ENCODE peak calls at places on chromosomes 16 and 17, in five cellular contexts. One of them, this sample, is unnamed. For H3K4me1, the result is how much of the 10 kb centered on the place peaks cover.

GRCh38 chr17:17994271-17994670 is 21.6 kb downstream of the DRC3 start:
- DNase-seq in lung: no peak
- DNase-seq in transverse colon: no peak
- DNase-seq in mesenchymal stem cell: peak
- DNase-seq in colonic mucosa: no peak
- DNase-seq in this sample: peak

GRCh38 chr17:79942591-79943353 is 92.9 kb downstream of the TBC1D16 start:
- DNase-seq in lung: no peak
- DNase-seq in transverse colon: peak
- DNase-seq in mesenchymal stem cell: no peak
- DNase-seq in colonic mucosa: no peak
- DNase-seq in this sample: no peak

GRCh38 chr16:974001-974601 is 3.3 kb upstream of the LMF1 start:
- DNase-seq in lung: no peak
- DNase-seq in transverse colon: peak
- DNase-seq in mesenchymal stem cell: no peak
- DNase-seq in colonic mucosa: no peak
- DNase-seq in this sample: no peak

GRCh38 chr16:49179714-49180330 is 101.8 kb downstream of the CBLN1 start:
- DNase-seq in lung: no peak
- DNase-seq in transverse colon: peak
- DNase-seq in mesenchymal stem cell: no peak
- DNase-seq in colonic mucosa: peak
- DNase-seq in this sample: no peak

GRCh38 chr17:56570199-56570598 is 23.3 kb upstream of the NOG start:
- DNase-seq in lung: no peak
- DNase-seq in transverse colon: no peak
- DNase-seq in mesenchymal stem cell: no peak
- DNase-seq in colonic mucosa: no peak
- DNase-seq in this sample: no peak

GRCh38 chr17:61387511-61388305 is 11.9 kb upstream of the TBX2 start:
- DNase-seq in lung: no peak
- DNase-seq in transverse colon: no peak
- DNase-seq in mesenchymal stem cell: no peak
- DNase-seq in colonic mucosa: no peak
- DNase-seq in this sample: no peak

GRCh38 chr17:50715471-50715870 is 3.9 kb upstream of the LUC7L3 start:
- DNase-seq in lung: no peak
- DNase-seq in transverse colon: no peak
- DNase-seq in mesenchymal stem cell: no peak
- DNase-seq in colonic mucosa: no peak
- DNase-seq in this sample: no peak

GRCh38 chr17:32515677-32516383 is 29.0 kb downstream of the CDK5R1 start:
- DNase-seq in lung: no peak
- DNase-seq in transverse colon: no peak
- DNase-seq in mesenchymal stem cell: no peak
- DNase-seq in colonic mucosa: no peak
- DNase-seq in this sample: no peak

GRCh38 chr16:11014159-11014558 is 69.8 kb downstream of the CLEC16A start:
- DNase-seq in lung: no peak
- DNase-seq in transverse colon: no peak
- DNase-seq in mesenchymal stem cell: peak
- DNase-seq in colonic mucosa: no peak
- DNase-seq in this sample: no peak

GRCh38 chr17:4008082-4008435 is 43.8 kb upstream of the ATP2A3 start:
- DNase-seq in lung: no peak
- DNase-seq in transverse colon: no peak
- DNase-seq in mesenchymal stem cell: no peak
- DNase-seq in colonic mucosa: no peak
- DNase-seq in this sample: no peak

GRCh38 chr17:80906364-80907259 is 85.0 kb upstream of the CHMP6 start:
- DNase-seq in lung: no peak
- DNase-seq in transverse colon: no peak
- DNase-seq in mesenchymal stem cell: no peak
- DNase-seq in colonic mucosa: no peak
- DNase-seq in this sample: no peak

GRCh38 chr16:80656161-80656560 is 115.4 kb downstream of the DYNLRB2 start:
- DNase-seq in lung: no peak
- DNase-seq in transverse colon: no peak
- DNase-seq in mesenchymal stem cell: no peak
- DNase-seq in colonic mucosa: no peak
- DNase-seq in this sample: no peak

GRCh38 chr17:40298726-40299125 is 10.3 kb upstream of the RARA start:
- DNase-seq in lung: no peak
- DNase-seq in transverse colon: no peak
- DNase-seq in mesenchymal stem cell: no peak
- DNase-seq in colonic mucosa: no peak
- DNase-seq in this sample: no peak

GRCh38 chr17:74757502-74757901 is 9.1 kb downstream of the NHERF1 start:
- DNase-seq in lung: no peak
- DNase-seq in transverse colon: peak
- DNase-seq in mesenchymal stem cell: no peak
- DNase-seq in colonic mucosa: no peak
- DNase-seq in this sample: no peak

GRCh38 chr16:3904875-3905274 is 24.4 kb upstream of the CREBBP start:
- DNase-seq in lung: no peak
- DNase-seq in transverse colon: no peak
- DNase-seq in mesenchymal stem cell: no peak
- DNase-seq in colonic mucosa: no peak
- DNase-seq in this sample: no peak

GRCh38 chr16:67110136-67110847 is 551 bp downstream of the PHAF1 start:
- DNase-seq in lung: peak
- DNase-seq in transverse colon: no peak
- DNase-seq in mesenchymal stem cell: no peak
- DNase-seq in colonic mucosa: peak
- DNase-seq in this sample: no peak

GRCh38 chr17:16463341-16464000 is 28.5 kb downstream of the LRRC75A start:
- DNase-seq in lung: no peak
- DNase-seq in transverse colon: peak
- DNase-seq in mesenchymal stem cell: peak
- DNase-seq in colonic mucosa: peak
- DNase-seq in this sample: no peak

GRCh38 chr17:46818319-46818928 is at the start of gene WNT3:
- DNase-seq in lung: no peak
- DNase-seq in transverse colon: peak
- DNase-seq in mesenchymal stem cell: no peak
- DNase-seq in colonic mucosa: no peak
- DNase-seq in this sample: no peak

GRCh38 chr16:87583453-87584131 is 18.7 kb upstream of the JPH3 start:
- DNase-seq in lung: no peak
- DNase-seq in transverse colon: no peak
- DNase-seq in mesenchymal stem cell: peak
- DNase-seq in colonic mucosa: no peak
- DNase-seq in this sample: no peak

GRCh38 chr16:28179354-28179753 is 32.4 kb downstream of the XPO6 start:
- DNase-seq in lung: no peak
- DNase-seq in transverse colon: no peak
- DNase-seq in mesenchymal stem cell: no peak
- DNase-seq in colonic mucosa: no peak
- DNase-seq in this sample: no peak

GRCh38 chr16:85557083-85557975 is 55.8 kb upstream of the GSE1 start:
- DNase-seq in lung: no peak
- DNase-seq in transverse colon: peak
- DNase-seq in mesenchymal stem cell: peak
- DNase-seq in colonic mucosa: peak
- DNase-seq in this sample: no peak

GRCh38 chr16:28063611-28064061 is at the start of gene GSG1L:
- DNase-seq in lung: no peak
- DNase-seq in transverse colon: no peak
- DNase-seq in mesenchymal stem cell: no peak
- DNase-seq in colonic mucosa: no peak
- DNase-seq in this sample: no peak

GRCh38 chr17:67253379-67253778 is 8.4 kb upstream of the HELZ start:
- DNase-seq in lung: no peak
- DNase-seq in transverse colon: no peak
- DNase-seq in mesenchymal stem cell: peak
- DNase-seq in colonic mucosa: no peak
- DNase-seq in this sample: no peak

GRCh38 chr17:65618516-65618915 is 57.1 kb upstream of the AXIN2 start:
- DNase-seq in lung: no peak
- DNase-seq in transverse colon: no peak
- DNase-seq in mesenchymal stem cell: no peak
- DNase-seq in colonic mucosa: no peak
- DNase-seq in this sample: no peak

GRCh38 chr16:3938843-3939624 is 58.5 kb upstream of the CREBBP start:
- DNase-seq in lung: no peak
- DNase-seq in transverse colon: peak
- DNase-seq in mesenchymal stem cell: peak
- DNase-seq in colonic mucosa: peak
- DNase-seq in this sample: peak

GRCh38 chr16:87691686-87692079 is 74.1 kb downstream of the KLHDC4 start:
- DNase-seq in lung: no peak
- DNase-seq in transverse colon: no peak
- DNase-seq in mesenchymal stem cell: no peak
- DNase-seq in colonic mucosa: no peak
- DNase-seq in this sample: no peak

GRCh38 chr16:23072769-23073549 is 76.3 kb downstream of the USP31 start:
- DNase-seq in lung: no peak
- DNase-seq in transverse colon: no peak
- DNase-seq in mesenchymal stem cell: peak
- DNase-seq in colonic mucosa: no peak
- DNase-seq in this sample: no peak

GRCh38 chr17:35786941-35787432 is 8.5 kb downstream of the MMP28 start:
- DNase-seq in lung: no peak
- DNase-seq in transverse colon: peak
- DNase-seq in mesenchymal stem cell: peak
- DNase-seq in colonic mucosa: no peak
- DNase-seq in this sample: no peak

GRCh38 chr17:17511971-17512858 is 16.0 kb upstream of the RASD1 start:
- DNase-seq in lung: no peak
- DNase-seq in transverse colon: no peak
- DNase-seq in mesenchymal stem cell: peak
- DNase-seq in colonic mucosa: no peak
- DNase-seq in this sample: no peak

GRCh38 chr17:1724351-1724868 is at the start of gene WDR81:
- DNase-seq in lung: peak
- DNase-seq in transverse colon: peak
- DNase-seq in mesenchymal stem cell: peak
- DNase-seq in colonic mucosa: peak
- DNase-seq in this sample: no peak

GRCh38 chr16:50209548-50210265 is 56.6 kb downstream of the TENT4B start:
- DNase-seq in lung: no peak
- DNase-seq in transverse colon: peak
- DNase-seq in mesenchymal stem cell: no peak
- DNase-seq in colonic mucosa: peak
- DNase-seq in this sample: no peak
- H3K4me1 ChIP-seq in lung: under half
- H3K4me1 ChIP-seq in transverse colon: under half
- H3K4me1 ChIP-seq in mesenchymal stem cell: under half
- H3K4me1 ChIP-seq in colonic mucosa: under half
- H3K4me1 ChIP-seq in this sample: under half

GRCh38 chr17:43559161-43559816 is 13.1 kb upstream of the ETV4 start:
- DNase-seq in lung: no peak
- DNase-seq in transverse colon: no peak
- DNase-seq in mesenchymal stem cell: no peak
- DNase-seq in colonic mucosa: no peak
- DNase-seq in this sample: no peak

GRCh38 chr17:43562679-43563146 is 16.6 kb upstream of the ETV4 start:
- DNase-seq in lung: no peak
- DNase-seq in transverse colon: no peak
- DNase-seq in mesenchymal stem cell: no peak
- DNase-seq in colonic mucosa: no peak
- DNase-seq in this sample: no peak

GRCh38 chr17:43560461-43561427 is 14.6 kb upstream of the ETV4 start:
- DNase-seq in lung: no peak
- DNase-seq in transverse colon: no peak
- DNase-seq in mesenchymal stem cell: no peak
- DNase-seq in colonic mucosa: no peak
- DNase-seq in this sample: no peak

GRCh38 chr17:43564080-43564594 is 18.0 kb upstream of the ETV4 start:
- DNase-seq in lung: no peak
- DNase-seq in transverse colon: no peak
- DNase-seq in mesenchymal stem cell: no peak
- DNase-seq in colonic mucosa: no peak
- DNase-seq in this sample: no peak

GRCh38 chr17:43563262-43564079 is 17.3 kb upstream of the ETV4 start:
- DNase-seq in lung: no peak
- DNase-seq in transverse colon: no peak
- DNase-seq in mesenchymal stem cell: no peak
- DNase-seq in colonic mucosa: no peak
- DNase-seq in this sample: no peak
- H3K4me3 ChIP-seq in lung: no peak
- H3K4me3 ChIP-seq in transverse colon: no peak
- H3K4me3 ChIP-seq in mesenchymal stem cell: no peak
- H3K4me3 ChIP-seq in colonic mucosa: no peak
- H3K4me3 ChIP-seq in this sample: no peak

DNA sequence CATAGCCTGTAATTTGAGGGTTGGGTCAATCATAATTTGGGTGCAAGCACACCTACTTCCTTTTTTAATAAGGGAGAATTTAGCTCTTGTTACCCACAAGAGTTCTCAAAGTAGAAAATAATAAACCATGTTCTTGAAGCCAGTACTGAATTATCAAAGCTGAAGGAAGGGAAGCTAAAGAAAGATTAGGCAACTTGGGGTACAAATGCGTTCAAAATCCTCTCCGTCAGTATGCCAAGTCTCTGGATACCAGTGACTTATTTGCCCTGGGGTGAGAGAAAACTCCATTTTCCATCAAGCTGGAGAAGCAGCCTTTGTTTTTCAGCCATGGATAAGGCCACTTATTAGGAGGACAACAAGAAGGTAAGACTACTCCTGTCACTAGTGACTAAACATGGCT is 23.5 kb upstream of the DHRS13 start:
- DNase-seq in lung: no peak
- DNase-seq in transverse colon: no peak
- DNase-seq in mesenchymal stem cell: no peak
- DNase-seq in colonic mucosa: no peak
- DNase-seq in this sample: no peak
- H3K27ac ChIP-seq in lung: peak
- H3K27ac ChIP-seq in transverse colon: peak
- H3K27ac ChIP-seq in mesenchymal stem cell: peak
- H3K27ac ChIP-seq in colonic mucosa: peak
- H3K27ac ChIP-seq in this sample: no peak

DNA sequence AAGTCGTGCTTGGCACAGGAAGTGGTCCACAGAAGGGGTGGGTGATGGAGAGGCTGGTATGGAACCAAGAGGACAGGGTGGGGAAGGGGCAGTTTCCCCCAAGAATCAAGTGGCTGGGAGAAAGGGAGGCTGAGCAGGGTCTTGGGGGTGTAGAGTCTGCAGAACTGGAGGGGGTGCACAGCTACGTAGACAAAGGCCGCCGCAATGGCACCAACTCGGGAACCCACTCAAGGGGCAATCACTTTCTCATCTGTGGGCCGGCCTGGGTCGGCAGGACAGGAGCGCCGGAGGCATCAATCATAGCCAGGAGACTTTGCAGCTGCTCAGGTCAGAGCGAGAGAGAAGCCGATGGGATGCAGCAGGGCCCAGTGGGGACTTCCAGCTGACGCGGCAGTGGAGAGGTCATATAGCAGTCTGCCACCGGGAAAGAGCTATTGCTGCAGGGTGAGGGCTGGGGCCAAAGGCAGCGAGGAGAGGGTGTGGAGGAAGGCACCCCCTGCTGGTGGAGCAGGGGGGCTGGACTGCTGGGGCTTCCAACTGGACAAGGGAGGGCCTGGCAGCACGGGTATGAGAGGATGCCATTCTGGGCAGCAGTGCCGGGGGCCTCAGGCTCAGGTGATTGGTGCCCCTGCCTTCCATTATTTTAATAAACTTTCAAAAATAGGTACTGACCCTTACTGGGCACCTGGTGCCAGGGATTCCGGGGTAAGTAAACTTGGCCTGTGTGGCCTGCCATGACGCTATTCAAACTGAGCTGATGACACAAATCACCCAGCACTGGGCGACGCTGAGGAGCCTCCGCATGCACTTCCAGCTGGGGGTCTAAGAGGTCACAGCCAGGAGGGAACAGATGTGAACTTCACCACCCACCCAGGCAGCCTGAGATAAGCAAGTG is 52.5 kb upstream of the MTSS2 start:
- DNase-seq in lung: peak
- DNase-seq in transverse colon: peak
- DNase-seq in mesenchymal stem cell: peak
- DNase-seq in colonic mucosa: no peak
- DNase-seq in this sample: no peak
- H3K4me1 ChIP-seq in lung: under half
- H3K4me1 ChIP-seq in transverse colon: under half
- H3K4me1 ChIP-seq in mesenchymal stem cell: half or more
- H3K4me1 ChIP-seq in colonic mucosa: under half
- H3K4me1 ChIP-seq in this sample: under half